ENCODE peak calls at places on chromosomes 3 and 15, in eight cellular contexts. One of them, this sample, is unnamed.

GRCh38 chr3:31946484-31947081 is 34.5 kb downstream of the OSBPL10 start:
- DNase-seq in glutamatergic neuron: no peak
- DNase-seq in endothelial cell of umbilical vein: no peak
- DNase-seq in PC-9: no peak
- DNase-seq in CD8-positive, alpha-beta T cell: no peak
- DNase-seq in Peyer's patch: no peak
- DNase-seq in GM10248: no peak
- DNase-seq in heart right ventricle: peak; percentile 19
- DNase-seq in this sample: no peak

GRCh38 chr15:47377465-47377864 is 339.8 kb upstream of the SEMA6D start:
- DNase-seq in glutamatergic neuron: no peak
- DNase-seq in endothelial cell of umbilical vein: peak; percentile 54
- DNase-seq in PC-9: no peak
- DNase-seq in CD8-positive, alpha-beta T cell: no peak
- DNase-seq in Peyer's patch: no peak
- DNase-seq in GM10248: no peak
- DNase-seq in heart right ventricle: no peak
- DNase-seq in this sample: no peak

GRCh38 chr3:161042023-161042501 is 63.1 kb downstream of the B3GALNT1 start:
- DNase-seq in glutamatergic neuron: no peak
- DNase-seq in endothelial cell of umbilical vein: peak; percentile 43
- DNase-seq in PC-9: no peak
- DNase-seq in CD8-positive, alpha-beta T cell: no peak
- DNase-seq in Peyer's patch: no peak
- DNase-seq in GM10248: no peak
- DNase-seq in heart right ventricle: no peak
- DNase-seq in this sample: peak; percentile 42

GRCh38 chr3:104132566-104132997 is 1234.1 kb upstream of the ALCAM start:
- DNase-seq in glutamatergic neuron: no peak
- DNase-seq in endothelial cell of umbilical vein: peak; percentile 72
- DNase-seq in PC-9: no peak
- DNase-seq in CD8-positive, alpha-beta T cell: no peak
- DNase-seq in Peyer's patch: no peak
- DNase-seq in GM10248: no peak
- DNase-seq in heart right ventricle: no peak
- DNase-seq in this sample: no peak

GRCh38 chr3:170766823-170767575 is 103.0 kb downstream of the RPL22L1 start:
- DNase-seq in glutamatergic neuron: no peak
- DNase-seq in endothelial cell of umbilical vein: no peak
- DNase-seq in PC-9: no peak
- DNase-seq in CD8-positive, alpha-beta T cell: no peak
- DNase-seq in Peyer's patch: no peak
- DNase-seq in GM10248: no peak
- DNase-seq in heart right ventricle: no peak
- DNase-seq in this sample: no peak

GRCh38 chr3:87900061-87900460 is 158.7 kb downstream of the CGGBP1 start:
- DNase-seq in glutamatergic neuron: no peak
- DNase-seq in endothelial cell of umbilical vein: peak; percentile 8
- DNase-seq in PC-9: no peak
- DNase-seq in CD8-positive, alpha-beta T cell: no peak
- DNase-seq in Peyer's patch: no peak
- DNase-seq in GM10248: no peak
- DNase-seq in heart right ventricle: no peak
- DNase-seq in this sample: no peak

GRCh38 chr3:45104715-45105711 is 41.2 kb downstream of the CDCP1 start:
- DNase-seq in glutamatergic neuron: no peak
- DNase-seq in endothelial cell of umbilical vein: no peak
- DNase-seq in PC-9: no peak
- DNase-seq in CD8-positive, alpha-beta T cell: no peak
- DNase-seq in Peyer's patch: no peak
- DNase-seq in GM10248: no peak
- DNase-seq in heart right ventricle: no peak
- DNase-seq in this sample: no peak

GRCh38 chr15:90987561-90988141 is 6.7 kb downstream of the PRC1 start:
- DNase-seq in glutamatergic neuron: no peak
- DNase-seq in endothelial cell of umbilical vein: no peak
- DNase-seq in PC-9: no peak
- DNase-seq in CD8-positive, alpha-beta T cell: no peak
- DNase-seq in Peyer's patch: no peak
- DNase-seq in GM10248: no peak
- DNase-seq in heart right ventricle: no peak
- DNase-seq in this sample: no peak

GRCh38 chr3:154018100-154018696 is 103.0 kb upstream of the ARHGEF26 start:
- DNase-seq in glutamatergic neuron: peak; percentile 83
- DNase-seq in endothelial cell of umbilical vein: peak; percentile 23
- DNase-seq in PC-9: no peak
- DNase-seq in CD8-positive, alpha-beta T cell: peak; percentile 26
- DNase-seq in Peyer's patch: peak; percentile 46
- DNase-seq in GM10248: peak; percentile 13
- DNase-seq in heart right ventricle: no peak
- DNase-seq in this sample: peak; percentile 8

GRCh38 chr3:153350420-153350819 is 188.4 kb downstream of the RAP2B start:
- DNase-seq in glutamatergic neuron: no peak
- DNase-seq in endothelial cell of umbilical vein: no peak
- DNase-seq in PC-9: peak; percentile 87
- DNase-seq in CD8-positive, alpha-beta T cell: no peak
- DNase-seq in Peyer's patch: no peak
- DNase-seq in GM10248: no peak
- DNase-seq in heart right ventricle: no peak
- DNase-seq in this sample: no peak

GRCh38 chr3:13141991-13142412 is 68.8 kb upstream of the IQSEC1 start:
- DNase-seq in glutamatergic neuron: no peak
- DNase-seq in endothelial cell of umbilical vein: no peak
- DNase-seq in PC-9: no peak
- DNase-seq in CD8-positive, alpha-beta T cell: no peak
- DNase-seq in Peyer's patch: peak; percentile 36
- DNase-seq in GM10248: peak; percentile 54
- DNase-seq in heart right ventricle: peak; percentile 33
- DNase-seq in this sample: peak; percentile 56

GRCh38 chr3:156750874-156751245 is 75.3 kb upstream of the LEKR1 start:
- DNase-seq in glutamatergic neuron: no peak
- DNase-seq in endothelial cell of umbilical vein: no peak
- DNase-seq in PC-9: no peak
- DNase-seq in CD8-positive, alpha-beta T cell: no peak
- DNase-seq in Peyer's patch: no peak
- DNase-seq in GM10248: no peak
- DNase-seq in heart right ventricle: no peak
- DNase-seq in this sample: no peak

GRCh38 chr3:156747046-156747445 is 72.7 kb downstream of the TIPARP start:
- DNase-seq in glutamatergic neuron: no peak
- DNase-seq in endothelial cell of umbilical vein: no peak
- DNase-seq in PC-9: no peak
- DNase-seq in CD8-positive, alpha-beta T cell: no peak
- DNase-seq in Peyer's patch: no peak
- DNase-seq in GM10248: no peak
- DNase-seq in heart right ventricle: no peak
- DNase-seq in this sample: no peak

GRCh38 chr3:156750191-156750873 is 75.8 kb upstream of the LEKR1 start:
- DNase-seq in glutamatergic neuron: no peak
- DNase-seq in endothelial cell of umbilical vein: no peak
- DNase-seq in PC-9: no peak
- DNase-seq in CD8-positive, alpha-beta T cell: no peak
- DNase-seq in Peyer's patch: no peak
- DNase-seq in GM10248: no peak
- DNase-seq in heart right ventricle: no peak
- DNase-seq in this sample: no peak

GRCh38 chr3:156749244-156749643 is 74.9 kb downstream of the TIPARP start:
- DNase-seq in glutamatergic neuron: peak; percentile 43
- DNase-seq in endothelial cell of umbilical vein: no peak
- DNase-seq in PC-9: no peak
- DNase-seq in CD8-positive, alpha-beta T cell: no peak
- DNase-seq in Peyer's patch: no peak
- DNase-seq in GM10248: no peak
- DNase-seq in heart right ventricle: no peak
- DNase-seq in this sample: no peak

GRCh38 chr3:156751461-156752025 is 74.6 kb upstream of the LEKR1 start:
- DNase-seq in glutamatergic neuron: peak; percentile 43
- DNase-seq in endothelial cell of umbilical vein: peak; percentile 18
- DNase-seq in PC-9: no peak
- DNase-seq in CD8-positive, alpha-beta T cell: no peak
- DNase-seq in Peyer's patch: no peak
- DNase-seq in GM10248: no peak
- DNase-seq in heart right ventricle: peak; percentile 10
- DNase-seq in this sample: no peak
- TF ChIP-seq CTCF in glutamatergic neuron: no peak
- TF ChIP-seq CTCF in endothelial cell of umbilical vein: no peak
- TF ChIP-seq CTCF in PC-9: no peak
- TF ChIP-seq CTCF in CD8-positive, alpha-beta T cell: no peak
- TF ChIP-seq CTCF in Peyer's patch: no peak
- TF ChIP-seq CTCF in GM10248: no peak
- TF ChIP-seq CTCF in heart right ventricle: no peak
- TF ChIP-seq CTCF in this sample: no peak

GRCh38 chr3:189735913-189736312 is 104.7 kb downstream of the TP63 start:
- DNase-seq in glutamatergic neuron: no peak
- DNase-seq in endothelial cell of umbilical vein: no peak
- DNase-seq in PC-9: no peak
- DNase-seq in CD8-positive, alpha-beta T cell: no peak
- DNase-seq in Peyer's patch: no peak
- DNase-seq in GM10248: no peak
- DNase-seq in heart right ventricle: no peak
- DNase-seq in this sample: no peak
- TF ChIP-seq CTCF in glutamatergic neuron: no peak
- TF ChIP-seq CTCF in endothelial cell of umbilical vein: no peak
- TF ChIP-seq CTCF in PC-9: no peak
- TF ChIP-seq CTCF in CD8-positive, alpha-beta T cell: no peak
- TF ChIP-seq CTCF in Peyer's patch: no peak
- TF ChIP-seq CTCF in GM10248: no peak
- TF ChIP-seq CTCF in heart right ventricle: no peak
- TF ChIP-seq CTCF in this sample: no peak

GRCh38 chr3:184716652-184717607 is 5.1 kb upstream of the MAGEF1 start:
- DNase-seq in glutamatergic neuron: no peak
- DNase-seq in endothelial cell of umbilical vein: no peak
- DNase-seq in PC-9: peak; percentile 65
- DNase-seq in CD8-positive, alpha-beta T cell: no peak
- DNase-seq in Peyer's patch: no peak
- DNase-seq in GM10248: no peak
- DNase-seq in heart right ventricle: no peak
- DNase-seq in this sample: no peak
- TF ChIP-seq CTCF in glutamatergic neuron: no peak
- TF ChIP-seq CTCF in endothelial cell of umbilical vein: no peak
- TF ChIP-seq CTCF in PC-9: no peak
- TF ChIP-seq CTCF in CD8-positive, alpha-beta T cell: no peak
- TF ChIP-seq CTCF in Peyer's patch: no peak
- TF ChIP-seq CTCF in GM10248: no peak
- TF ChIP-seq CTCF in heart right ventricle: no peak
- TF ChIP-seq CTCF in this sample: no peak

GRCh38 chr15:48603123-48603500 is 42.4 kb downstream of the FBN1 start:
- DNase-seq in glutamatergic neuron: no peak
- DNase-seq in endothelial cell of umbilical vein: peak; percentile 81
- DNase-seq in PC-9: no peak
- DNase-seq in CD8-positive, alpha-beta T cell: no peak
- DNase-seq in Peyer's patch: no peak
- DNase-seq in GM10248: no peak
- DNase-seq in heart right ventricle: no peak
- DNase-seq in this sample: no peak
- TF ChIP-seq CTCF in glutamatergic neuron: no peak
- TF ChIP-seq CTCF in endothelial cell of umbilical vein: no peak
- TF ChIP-seq CTCF in PC-9: no peak
- TF ChIP-seq CTCF in CD8-positive, alpha-beta T cell: no peak
- TF ChIP-seq CTCF in Peyer's patch: no peak
- TF ChIP-seq CTCF in GM10248: no peak
- TF ChIP-seq CTCF in heart right ventricle: no peak
- TF ChIP-seq CTCF in this sample: no peak

GRCh38 chr15:69562097-69562496 is 109.5 kb downstream of the RPLP1 start:
- DNase-seq in glutamatergic neuron: no peak
- DNase-seq in endothelial cell of umbilical vein: no peak
- DNase-seq in PC-9: no peak
- DNase-seq in CD8-positive, alpha-beta T cell: no peak
- DNase-seq in Peyer's patch: no peak
- DNase-seq in GM10248: no peak
- DNase-seq in heart right ventricle: no peak
- DNase-seq in this sample: no peak
- TF ChIP-seq CTCF in glutamatergic neuron: no peak
- TF ChIP-seq CTCF in endothelial cell of umbilical vein: no peak
- TF ChIP-seq CTCF in PC-9: no peak
- TF ChIP-seq CTCF in CD8-positive, alpha-beta T cell: no peak
- TF ChIP-seq CTCF in Peyer's patch: no peak
- TF ChIP-seq CTCF in GM10248: no peak
- TF ChIP-seq CTCF in heart right ventricle: no peak
- TF ChIP-seq CTCF in this sample: no peak

DNA sequence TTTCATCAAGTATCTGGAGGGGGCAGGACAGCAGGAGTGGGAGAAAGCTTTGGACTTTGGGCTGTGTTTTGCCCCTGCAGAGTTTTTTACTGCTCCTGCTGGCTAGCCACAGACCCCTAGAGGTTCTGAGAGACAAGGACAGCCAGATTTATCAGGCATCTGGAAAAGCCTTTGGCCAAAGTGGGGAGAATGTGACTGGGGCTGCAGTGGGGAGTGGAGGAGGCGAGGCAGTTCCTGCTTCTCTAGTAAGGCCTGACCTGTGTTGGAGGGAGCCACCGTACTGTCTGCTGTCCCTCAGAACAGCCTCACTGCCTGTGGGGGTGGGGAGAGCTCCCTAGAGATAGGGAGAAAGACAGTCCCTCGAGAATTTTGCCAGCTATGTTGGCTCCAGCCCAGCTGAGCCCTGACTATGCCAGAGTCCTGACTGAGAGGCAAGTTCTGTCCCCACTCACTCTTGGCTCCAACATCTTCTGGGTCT is 2.2 kb downstream of the ALPK3 start:
- DNase-seq in glutamatergic neuron: no peak
- DNase-seq in endothelial cell of umbilical vein: peak; percentile 25
- DNase-seq in PC-9: no peak
- DNase-seq in CD8-positive, alpha-beta T cell: no peak
- DNase-seq in Peyer's patch: no peak
- DNase-seq in GM10248: no peak
- DNase-seq in heart right ventricle: peak; percentile 72
- DNase-seq in this sample: no peak
- TF ChIP-seq CTCF in glutamatergic neuron: peak; percentile 15
- TF ChIP-seq CTCF in endothelial cell of umbilical vein: no peak
- TF ChIP-seq CTCF in PC-9: no peak
- TF ChIP-seq CTCF in CD8-positive, alpha-beta T cell: no peak
- TF ChIP-seq CTCF in Peyer's patch: no peak
- TF ChIP-seq CTCF in GM10248: no peak
- TF ChIP-seq CTCF in heart right ventricle: no peak
- TF ChIP-seq CTCF in this sample: no peak

DNA sequence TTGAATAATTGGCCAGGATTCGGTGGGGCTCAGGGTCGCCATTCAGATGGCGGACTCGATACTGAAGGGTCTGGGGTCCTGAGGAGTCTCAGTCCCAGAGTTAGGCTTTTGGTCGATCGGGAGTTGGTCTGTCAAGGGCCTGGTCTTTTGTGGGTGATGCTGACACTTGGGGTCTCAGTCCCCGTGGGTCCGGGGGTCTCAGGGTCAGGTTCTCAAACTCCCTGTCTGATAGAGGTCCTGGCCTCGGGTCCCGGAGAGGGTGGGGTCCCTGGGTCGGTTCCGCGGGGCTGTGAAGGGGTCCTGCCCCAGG is 467 bp downstream of the NCKIPSD start:
- DNase-seq in glutamatergic neuron: no peak
- DNase-seq in endothelial cell of umbilical vein: no peak
- DNase-seq in PC-9: no peak
- DNase-seq in CD8-positive, alpha-beta T cell: no peak
- DNase-seq in Peyer's patch: no peak
- DNase-seq in GM10248: no peak
- DNase-seq in heart right ventricle: no peak
- DNase-seq in this sample: no peak
- TF ChIP-seq CTCF in glutamatergic neuron: no peak
- TF ChIP-seq CTCF in endothelial cell of umbilical vein: no peak
- TF ChIP-seq CTCF in PC-9: no peak
- TF ChIP-seq CTCF in CD8-positive, alpha-beta T cell: no peak
- TF ChIP-seq CTCF in Peyer's patch: no peak
- TF ChIP-seq CTCF in GM10248: no peak
- TF ChIP-seq CTCF in heart right ventricle: no peak
- TF ChIP-seq CTCF in this sample: no peak